ENCODE peak calls at places on chromosomes 13 and 19, in ten cellular contexts. S is AG10803; B is PC-9; H is foreskin fibroblast; X is mesendoderm; T is effector memory CD4-positive, alpha-beta T cell; J is lower lobe of right lung; C is aorta; Z is lower leg skin; Y is adipocyte. O is an unnamed sample.

GRCh38 chr19:30087381-30088138 is 145.5 kb downstream of the URI1 start:
- DNase-seq in S (no peak), B (no peak), H (no peak), X (no peak), T (no peak), J (peak), C (no peak), Z (no peak), Y (no peak), O (no peak)

GRCh38 chr13:24220086-24220703 is 59.7 kb downstream of the SPATA13 start:
- DNase-seq in S (peak), B (peak), H (peak), X (peak), T (peak), J (no peak), C (no peak), Z (no peak), Y (peak), O (peak)

GRCh38 chr19:42349378-42350107 is 24.1 kb downstream of the MEGF8 start:
- DNase-seq in S (no peak), B (no peak), H (no peak), X (no peak), T (no peak), J (no peak), C (no peak), Z (no peak), Y (no peak), O (no peak)

GRCh38 chr13:68173111-68173510 is 943.0 kb upstream of the PCDH9 start:
- DNase-seq in S (no peak), B (no peak), H (no peak), X (no peak), T (no peak), J (no peak), C (no peak), Z (no peak), Y (no peak), O (no peak)

GRCh38 chr13:104949840-104950805 is 1585.3 kb downstream of the EFNB2 start:
- DNase-seq in S (no peak), B (no peak), H (peak), X (no peak), T (no peak), J (no peak), C (no peak), Z (no peak), Y (peak), O (no peak)

GRCh38 chr19:18425515-18426415 is 6.6 kb downstream of the SSBP4 start:
- DNase-seq in S (peak), B (no peak), H (peak), X (no peak), T (no peak), J (no peak), C (peak), Z (no peak), Y (peak), O (no peak)

GRCh38 chr13:110774051-110774450 is 60.6 kb downstream of the ING1 start:
- DNase-seq in S (no peak), B (no peak), H (no peak), X (no peak), T (no peak), J (no peak), C (no peak), Z (no peak), Y (no peak), O (no peak)

GRCh38 chr19:6402834-6403608 is 10.1 kb upstream of the GTF2F1 start:
- DNase-seq in S (peak), B (no peak), H (peak), X (no peak), T (no peak), J (no peak), C (no peak), Z (no peak), Y (peak), O (no peak)

GRCh38 chr13:102504002-102504401 is 92.8 kb upstream of the TPP2 start:
- DNase-seq in S (no peak), B (no peak), H (no peak), X (no peak), T (no peak), J (no peak), C (no peak), Z (no peak), Y (no peak), O (no peak)

GRCh38 chr13:106083620-106084350 is 451.7 kb downstream of the EFNB2 start:
- DNase-seq in S (peak), B (peak), H (peak), X (peak), T (no peak), J (no peak), C (no peak), Z (no peak), Y (peak), O (no peak)

GRCh38 chr19:30060872-30061556 is 119.0 kb downstream of the URI1 start:
- DNase-seq in S (no peak), B (no peak), H (no peak), X (no peak), T (no peak), J (no peak), C (no peak), Z (peak), Y (no peak), O (no peak)

GRCh38 chr19:39818626-39819097 is 15.3 kb downstream of the DYRK1B start:
- DNase-seq in S (no peak), B (no peak), H (no peak), X (no peak), T (no peak), J (no peak), C (no peak), Z (peak), Y (no peak), O (no peak)

GRCh38 chr13:80217614-80218456 is 123.1 kb downstream of the SPRY2 start:
- DNase-seq in S (no peak), B (peak), H (no peak), X (peak), T (no peak), J (no peak), C (no peak), Z (no peak), Y (no peak), O (no peak)

GRCh38 chr19:47860602-47861297 is 1.7 kb downstream of the TPRX2 start:
- DNase-seq in S (no peak), B (no peak), H (no peak), X (no peak), T (no peak), J (peak), C (no peak), Z (no peak), Y (no peak), O (no peak)

GRCh38 chr13:89227356-89227755 is 1556.2 kb downstream of the SLITRK5 start:
- DNase-seq in S (no peak), B (no peak), H (no peak), X (no peak), T (no peak), J (no peak), C (no peak), Z (no peak), Y (no peak), O (no peak)

GRCh38 chr19:41297628-41298326 is 12.2 kb upstream of the CCDC97 start:
- DNase-seq in S (no peak), B (no peak), H (no peak), X (no peak), T (no peak), J (no peak), C (no peak), Z (no peak), Y (no peak), O (no peak)

GRCh38 chr19:23698711-23699520 is 11.9 kb upstream of the ZNF675 start:
- DNase-seq in S (no peak), B (no peak), H (no peak), X (peak), T (no peak), J (no peak), C (no peak), Z (no peak), Y (no peak), O (no peak)

GRCh38 chr13:34076943-34077703 is 259.2 kb downstream of the RFC3 start:
- DNase-seq in S (peak), B (no peak), H (peak), X (peak), T (no peak), J (no peak), C (no peak), Z (no peak), Y (peak), O (peak)

GRCh38 chr13:110447801-110448200 is 113.7 kb downstream of the RAB20 start:
- DNase-seq in S (no peak), B (no peak), H (no peak), X (peak), T (no peak), J (no peak), C (no peak), Z (peak), Y (no peak), O (no peak)

GRCh38 chr13:45598597-45598996 is 16.9 kb downstream of the ERICH6B start:
- DNase-seq in S (no peak), B (no peak), H (no peak), X (no peak), T (no peak), J (no peak), C (no peak), Z (peak), Y (no peak), O (no peak)

GRCh38 chr13:100773923-100774641 is 99.5 kb upstream of the TMTC4 start:
- DNase-seq in S (no peak), B (no peak), H (no peak), X (peak), T (no peak), J (no peak), C (no peak), Z (no peak), Y (no peak), O (no peak)

GRCh38 chr19:52227196-52227940 is 37.5 kb downstream of the PPP2R1A start:
- DNase-seq in S (no peak), B (no peak), H (no peak), X (no peak), T (no peak), J (no peak), C (no peak), Z (peak), Y (no peak), O (no peak)

DNA sequence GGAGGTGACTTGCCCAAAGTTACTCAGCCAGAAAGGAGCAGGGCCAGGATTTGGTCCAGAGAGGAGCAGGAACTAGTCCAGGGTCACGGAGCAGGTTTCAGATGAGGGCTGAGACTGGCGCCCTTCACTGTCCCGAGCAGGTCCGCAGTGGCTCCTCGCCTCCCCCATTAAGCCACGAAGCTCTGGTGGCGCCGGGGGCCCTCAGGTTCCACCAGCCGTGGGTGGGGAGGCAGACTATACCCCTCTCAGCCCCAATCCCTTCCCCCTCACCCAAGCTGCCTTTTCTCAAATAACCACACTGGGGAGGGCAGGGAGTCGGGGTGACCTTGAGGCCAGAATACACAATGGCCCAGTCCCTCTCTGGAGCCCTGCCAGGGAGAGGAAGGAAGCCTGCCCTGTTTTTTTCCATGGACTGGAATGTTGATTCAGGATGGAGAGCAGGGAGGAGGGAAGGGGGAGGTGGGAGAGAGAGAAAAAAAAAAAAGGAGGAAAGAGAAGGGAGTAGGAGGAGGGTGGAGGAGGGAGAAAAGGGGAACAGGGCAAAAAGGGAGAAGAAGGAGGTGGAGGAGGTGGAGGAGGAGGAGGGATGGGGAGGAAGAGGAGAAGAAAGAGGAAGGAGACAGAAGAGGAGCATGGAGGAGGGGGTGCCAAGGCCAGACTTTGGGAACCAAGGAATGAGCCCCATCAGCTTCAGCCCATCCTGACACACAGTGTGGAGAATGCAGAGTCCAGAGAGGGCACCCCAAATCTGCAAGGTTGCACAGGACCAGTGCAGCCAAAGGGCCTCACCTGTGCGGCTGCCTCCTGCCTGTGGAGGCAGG is 19.7 kb downstream of the CEACAM16 start:
- DNase-seq in S (peak), B (peak), H (peak), X (peak), T (no peak), J (peak), C (peak), Z (no peak), Y (peak), O (no peak)
- H3K4me3 ChIP-seq in S (no peak), B (peak), H (no peak), X (no peak), T (no peak), J (peak), C (no peak), Z (no peak), Y (no peak), O (no peak)

DNA sequence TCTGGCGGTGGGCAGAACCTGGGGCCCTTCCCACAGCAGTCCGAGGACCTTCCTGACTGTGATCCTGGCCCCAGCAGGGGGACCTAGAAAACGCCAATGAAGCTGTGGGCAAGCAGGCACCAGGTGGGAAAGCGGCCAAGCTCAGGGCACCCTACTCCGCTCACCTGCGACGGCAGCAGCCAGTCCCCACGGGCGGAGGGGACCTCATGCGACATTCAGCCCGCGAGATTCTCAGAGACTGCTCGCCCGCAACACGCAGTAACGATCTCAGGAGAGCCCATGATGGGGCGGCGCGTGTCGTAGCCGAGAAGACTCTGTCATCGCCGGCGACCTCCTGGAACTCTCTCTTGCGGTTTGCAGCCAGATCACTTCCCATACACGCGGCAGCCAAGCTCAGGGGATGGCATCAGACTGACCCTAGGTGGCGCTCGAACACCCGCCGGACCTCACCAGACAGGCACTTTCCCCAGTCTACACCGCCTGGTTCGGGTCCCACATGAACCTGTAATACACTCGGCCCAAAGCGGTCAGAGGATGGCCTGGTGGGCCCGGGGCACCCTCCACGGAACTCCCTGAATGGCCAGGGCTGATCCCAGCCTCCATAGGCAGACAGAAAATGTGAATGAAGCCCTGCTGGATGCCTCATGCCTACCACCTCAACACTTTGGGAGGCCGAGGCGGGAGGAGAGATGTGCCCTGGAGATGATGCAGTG is 26.5 kb downstream of the MAN2B1 start:
- DNase-seq in S (peak), B (peak), H (peak), X (peak), T (peak), J (peak), C (peak), Z (peak), Y (peak), O (peak)
- H3K4me3 ChIP-seq in S (peak), B (no peak), H (no peak), X (no peak), T (peak), J (peak), C (no peak), Z (no peak), Y (peak), O (no peak)

GRCh38 chr13:21777813-21778212 is 106.9 kb downstream of the FGF9 start:
- DNase-seq in S (no peak), B (no peak), H (no peak), X (no peak), T (no peak), J (no peak), C (no peak), Z (no peak), Y (no peak), O (no peak)
- H3K4me3 ChIP-seq in S (no peak), B (no peak), H (no peak), X (no peak), T (no peak), J (no peak), C (no peak), Z (no peak), Y (no peak), O (no peak)

DNA sequence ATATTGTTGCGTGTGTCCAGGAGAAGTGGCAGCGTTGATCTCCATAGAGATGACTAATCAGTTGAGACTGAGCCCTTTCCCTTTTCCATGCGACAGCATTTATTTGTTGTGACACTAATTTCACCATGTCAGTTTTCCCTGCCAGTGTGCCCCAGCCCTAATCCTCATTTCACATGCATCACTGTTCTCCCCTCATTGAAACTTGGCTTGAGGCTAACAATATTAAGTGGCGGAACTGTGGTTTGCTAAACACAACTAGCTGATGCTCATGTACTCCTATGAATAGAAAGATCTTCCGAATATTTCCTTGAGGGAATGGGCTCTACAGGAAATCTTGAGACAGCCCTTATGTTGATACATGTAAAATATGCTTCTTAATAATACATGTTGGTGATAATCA is 258.6 kb downstream of the ATP8A2 start:
- DNase-seq in S (no peak), B (no peak), H (no peak), X (no peak), T (no peak), J (no peak), C (no peak), Z (no peak), Y (no peak), O (no peak)
- H3K4me3 ChIP-seq in S (no peak), B (no peak), H (no peak), X (no peak), T (no peak), J (no peak), C (no peak), Z (no peak), Y (no peak), O (no peak)

DNA sequence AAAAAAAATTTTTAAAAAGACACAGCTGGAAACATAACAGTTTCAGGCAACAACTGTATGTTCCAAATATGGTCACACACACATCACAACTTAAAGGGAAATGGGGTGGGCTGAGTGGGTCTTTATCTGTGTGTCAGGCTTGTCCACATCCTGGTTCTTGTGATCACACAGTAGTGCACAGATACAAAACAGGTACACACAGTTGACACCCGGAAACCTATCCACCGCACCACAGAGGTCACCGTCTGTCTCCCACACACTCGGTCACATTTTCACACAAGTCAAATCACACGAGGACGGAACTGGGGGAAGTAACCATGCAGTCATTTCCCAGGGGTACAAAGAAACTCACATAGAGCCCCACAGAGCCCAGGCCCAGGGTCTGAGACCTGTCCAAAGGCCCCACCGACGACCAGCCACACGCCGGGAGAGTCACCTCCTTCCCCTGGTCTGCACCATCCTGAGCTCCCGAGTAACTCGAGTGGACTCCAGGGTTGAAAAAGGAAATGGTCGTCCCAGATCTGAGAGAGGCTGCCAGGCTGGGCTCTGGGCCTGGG is 1.4 kb upstream of the PPAN start:
- DNase-seq in S (no peak), B (no peak), H (no peak), X (no peak), T (peak), J (no peak), C (no peak), Z (no peak), Y (no peak), O (no peak)
- H3K4me3 ChIP-seq in S (no peak), B (no peak), H (no peak), X (no peak), T (no peak), J (no peak), C (no peak), Z (no peak), Y (no peak), O (no peak)

DNA sequence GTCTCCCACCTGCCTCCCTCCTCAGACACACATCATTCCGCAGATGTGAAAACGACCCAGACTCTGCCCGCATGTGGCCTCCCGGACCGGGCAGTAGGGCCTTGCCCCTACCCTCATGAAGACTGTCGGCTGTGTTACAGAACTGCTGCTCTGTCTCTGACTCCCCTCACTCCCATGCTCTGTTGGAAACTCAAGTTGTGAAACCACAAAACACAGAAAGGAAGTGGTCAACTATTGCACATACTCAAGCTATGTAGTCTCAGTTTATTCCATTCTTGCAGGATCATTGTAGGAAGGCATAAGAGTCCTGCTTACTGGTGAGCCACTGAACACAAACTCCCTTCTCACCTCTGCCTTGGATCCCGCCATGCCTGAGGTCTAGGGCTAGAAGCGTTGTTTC is 129.6 kb downstream of the DLEU7 start:
- DNase-seq in S (peak), B (no peak), H (peak), X (no peak), T (no peak), J (peak), C (no peak), Z (no peak), Y (peak), O (peak)
- H3K4me3 ChIP-seq in S (no peak), B (no peak), H (no peak), X (no peak), T (no peak), J (peak), C (no peak), Z (no peak), Y (no peak), O (no peak)

GRCh38 chr19:12913011-12913561 is 6.0 kb downstream of the SYCE2 start:
- DNase-seq in S (peak), B (no peak), H (peak), X (peak), T (no peak), J (peak), C (peak), Z (peak), Y (peak), O (no peak)
- H3K4me3 ChIP-seq in S (no peak), B (no peak), H (no peak), X (no peak), T (no peak), J (peak), C (no peak), Z (no peak), Y (peak), O (no peak)

GRCh38 chr19:21148681-21149080 is 6.8 kb downstream of the ZNF431 start:
- DNase-seq in S (no peak), B (no peak), H (no peak), X (no peak), T (no peak), J (no peak), C (no peak), Z (no peak), Y (no peak), O (no peak)
- H3K4me3 ChIP-seq in S (no peak), B (no peak), H (no peak), X (no peak), T (no peak), J (no peak), C (no peak), Z (no peak), Y (no peak), O (no peak)